ENCODE peak calls at places on chromosomes 6 and 20, in nine cellular contexts. U is tibial artery, O is gastrocnemius medialis, K is left lung, F is choroid plexus epithelial cell, B is left ventricle myocardium inferior, G is foreskin fibroblast, S is IMR-90, N is cardiac fibroblast. E is an unnamed sample.

GRCh38 chr6:57068066-57068465 is 21.6 kb downstream of the KIAA1586 start:
- DNase-seq in U (no peak), O (no peak), K (no peak), F (peak), B (no peak), G (no peak), S (peak), N (peak), E (no peak)

GRCh38 chr6:4584801-4585200 is 191.4 kb upstream of the CDYL start:
- DNase-seq in U (no peak), O (no peak), K (no peak), F (no peak), B (no peak), G (no peak), S (no peak), N (no peak), E (no peak)

GRCh38 chr6:42563697-42564495 is at the start of gene UBR2:
- DNase-seq in U (peak), O (peak), K (peak), F (peak), B (peak), G (peak), S (peak), N (peak), E (peak)

GRCh38 chr6:143441680-143442359 is 8.7 kb downstream of the ADAT2 start:
- DNase-seq in U (no peak), O (no peak), K (no peak), F (peak), B (no peak), G (no peak), S (peak), N (peak), E (no peak)

GRCh38 chr6:71287926-71288227 is 734 bp upstream of the OGFRL1 start:
- DNase-seq in U (no peak), O (no peak), K (no peak), F (no peak), B (no peak), G (no peak), S (no peak), N (no peak), E (no peak)

GRCh38 chr6:165767228-165767627 is 104.2 kb upstream of the PDE10A start:
- DNase-seq in U (no peak), O (no peak), K (no peak), F (peak), B (no peak), G (no peak), S (no peak), N (peak), E (no peak)

GRCh38 chr6:157358287-157358686 is 22.7 kb upstream of the ZDHHC14 start:
- DNase-seq in U (no peak), O (no peak), K (no peak), F (no peak), B (no peak), G (no peak), S (no peak), N (no peak), E (no peak)

GRCh38 chr6:9482030-9482731 is 932.7 kb downstream of the TFAP2A start:
- DNase-seq in U (no peak), O (no peak), K (no peak), F (peak), B (no peak), G (peak), S (peak), N (peak), E (no peak)

GRCh38 chr6:133895573-133896343 is 6.8 kb downstream of the TCF21 start:
- DNase-seq in U (peak), O (no peak), K (peak), F (peak), B (peak), G (peak), S (no peak), N (peak), E (no peak)

GRCh38 chr20:40274912-40275654 is 414.0 kb downstream of the MAFB start:
- DNase-seq in U (no peak), O (no peak), K (no peak), F (no peak), B (no peak), G (no peak), S (no peak), N (no peak), E (no peak)

GRCh38 chr20:49445176-49445575 is 37.3 kb downstream of the KCNB1 start:
- DNase-seq in U (no peak), O (no peak), K (no peak), F (peak), B (no peak), G (no peak), S (no peak), N (peak), E (no peak)

GRCh38 chr6:14435291-14435690 is 317.7 kb downstream of the CD83 start:
- DNase-seq in U (no peak), O (no peak), K (no peak), F (no peak), B (no peak), G (no peak), S (peak), N (no peak), E (no peak)

GRCh38 chr6:113909224-113909856 is 52.2 kb downstream of the MARCKS start:
- DNase-seq in U (no peak), O (no peak), K (no peak), F (peak), B (no peak), G (peak), S (peak), N (peak), E (no peak)

GRCh38 chr6:68635706-68636513 is 828 bp downstream of the ADGRB3 start:
- DNase-seq in U (no peak), O (no peak), K (peak), F (peak), B (peak), G (peak), S (no peak), N (peak), E (peak)

GRCh38 chr6:142374090-142374783 is 72.4 kb downstream of the ADGRG6 start:
- DNase-seq in U (no peak), O (no peak), K (no peak), F (no peak), B (no peak), G (no peak), S (no peak), N (no peak), E (no peak)

GRCh38 chr6:114007451-114007953 is 36.6 kb upstream of the HDAC2 start:
- DNase-seq in U (no peak), O (no peak), K (no peak), F (no peak), B (no peak), G (no peak), S (no peak), N (no peak), E (peak)

GRCh38 chr20:57214948-57215347 is 51.5 kb downstream of the BMP7 start:
- DNase-seq in U (no peak), O (no peak), K (no peak), F (no peak), B (no peak), G (no peak), S (no peak), N (no peak), E (no peak)

GRCh38 chr6:42368156-42368555 is 83.6 kb downstream of the TRERF1 start:
- DNase-seq in U (no peak), O (no peak), K (no peak), F (no peak), B (no peak), G (no peak), S (no peak), N (no peak), E (peak)

GRCh38 chr20:50325215-50325614 is 134.6 kb downstream of the CEBPB start:
- DNase-seq in U (peak), O (peak), K (no peak), F (no peak), B (no peak), G (no peak), S (no peak), N (no peak), E (no peak)

GRCh38 chr20:63978319-63979220 is 872 bp downstream of the SAMD10 start:
- DNase-seq in U (peak), O (peak), K (peak), F (peak), B (peak), G (no peak), S (peak), N (peak), E (peak)

GRCh38 chr6:111794716-111795452 is 78.4 kb downstream of the FYN start:
- DNase-seq in U (no peak), O (no peak), K (no peak), F (no peak), B (no peak), G (no peak), S (no peak), N (no peak), E (no peak)

GRCh38 chr6:169115632-169116031 is 138.0 kb downstream of the THBS2 start:
- DNase-seq in U (no peak), O (no peak), K (no peak), F (peak), B (no peak), G (no peak), S (peak), N (peak), E (no peak)

GRCh38 chr6:111805511-111806181 is 67.6 kb downstream of the FYN start:
- DNase-seq in U (no peak), O (no peak), K (no peak), F (peak), B (no peak), G (no peak), S (peak), N (peak), E (peak)

GRCh38 chr20:43744966-43745733 is 18.3 kb upstream of the GTSF1L start:
- DNase-seq in U (no peak), O (no peak), K (no peak), F (no peak), B (no peak), G (no peak), S (no peak), N (no peak), E (no peak)

GRCh38 chr6:44272999-44273566 is 2.8 kb downstream of the TMEM151B start:
- DNase-seq in U (no peak), O (no peak), K (no peak), F (no peak), B (no peak), G (no peak), S (no peak), N (no peak), E (no peak)

GRCh38 chr6:1381397-1382330 is 7.7 kb upstream of the FOXF2 start:
- DNase-seq in U (no peak), O (no peak), K (peak), F (no peak), B (no peak), G (no peak), S (no peak), N (peak), E (peak)

GRCh38 chr6:157486632-157487031 is 105.6 kb downstream of the ZDHHC14 start:
- DNase-seq in U (no peak), O (no peak), K (no peak), F (no peak), B (no peak), G (no peak), S (no peak), N (no peak), E (no peak)

GRCh38 chr6:15570171-15570570 is 92.7 kb downstream of the DTNBP1 start:
- DNase-seq in U (no peak), O (no peak), K (no peak), F (no peak), B (no peak), G (no peak), S (no peak), N (no peak), E (no peak)

GRCh38 chr6:123965894-123966293 is 162.2 kb downstream of the NKAIN2 start:
- DNase-seq in U (no peak), O (no peak), K (no peak), F (peak), B (no peak), G (no peak), S (peak), N (peak), E (no peak)

GRCh38 chr20:46017272-46017671 is 8.6 kb downstream of the MMP9 start:
- DNase-seq in U (no peak), O (no peak), K (no peak), F (no peak), B (no peak), G (no peak), S (no peak), N (no peak), E (no peak)

GRCh38 chr6:51959744-51960383 is 127.5 kb downstream of the PKHD1 start:
- DNase-seq in U (peak), O (peak), K (peak), F (peak), B (peak), G (peak), S (peak), N (peak), E (peak)

GRCh38 chr6:89999154-89999553 is 104.9 kb downstream of the GJA10 start:
- DNase-seq in U (no peak), O (no peak), K (no peak), F (no peak), B (peak), G (no peak), S (peak), N (peak), E (no peak)

GRCh38 chr6:155327326-155328073 is 13.2 kb upstream of the TFB1M start:
- DNase-seq in U (peak), O (no peak), K (no peak), F (peak), B (no peak), G (peak), S (peak), N (peak), E (no peak)

GRCh38 chr6:19415605-19416326 is 421.4 kb upstream of the ID4 start:
- DNase-seq in U (no peak), O (no peak), K (no peak), F (peak), B (no peak), G (peak), S (peak), N (peak), E (no peak)

GRCh38 chr20:7836076-7836475 is 104.2 kb downstream of the HAO1 start:
- DNase-seq in U (no peak), O (no peak), K (no peak), F (no peak), B (no peak), G (peak), S (no peak), N (no peak), E (no peak)

GRCh38 chr6:136701011-136701410 is 91.3 kb downstream of the MAP3K5 start:
- DNase-seq in U (no peak), O (no peak), K (no peak), F (no peak), B (no peak), G (no peak), S (no peak), N (no peak), E (no peak)

GRCh38 chr6:116779569-116780164 is 14.1 kb upstream of the FAM162B start:
- DNase-seq in U (no peak), O (no peak), K (no peak), F (peak), B (no peak), G (no peak), S (peak), N (peak), E (no peak)

GRCh38 chr6:31888281-31889258 is 8.9 kb downstream of the EHMT2 start:
- DNase-seq in U (no peak), O (no peak), K (peak), F (no peak), B (peak), G (no peak), S (no peak), N (peak), E (no peak)

GRCh38 chr20:57049298-57049697 is 217.1 kb downstream of the BMP7 start:
- DNase-seq in U (no peak), O (no peak), K (no peak), F (no peak), B (no peak), G (no peak), S (no peak), N (no peak), E (no peak)

GRCh38 chr6:26126394-26127221 is 39.4 kb downstream of the HFE start:
- DNase-seq in U (no peak), O (no peak), K (no peak), F (peak), B (no peak), G (no peak), S (peak), N (no peak), E (no peak)

GRCh38 chr6:26131618-26132017 is 44.4 kb downstream of the HFE start:
- DNase-seq in U (no peak), O (no peak), K (no peak), F (no peak), B (no peak), G (no peak), S (no peak), N (no peak), E (no peak)

GRCh38 chr6:26130581-26131247 is 43.5 kb downstream of the HFE start:
- DNase-seq in U (no peak), O (no peak), K (no peak), F (no peak), B (no peak), G (no peak), S (no peak), N (no peak), E (no peak)

GRCh38 chr6:26128013-26128771 is 41.0 kb downstream of the HFE start:
- DNase-seq in U (no peak), O (no peak), K (no peak), F (no peak), B (no peak), G (no peak), S (no peak), N (no peak), E (no peak)

DNA sequence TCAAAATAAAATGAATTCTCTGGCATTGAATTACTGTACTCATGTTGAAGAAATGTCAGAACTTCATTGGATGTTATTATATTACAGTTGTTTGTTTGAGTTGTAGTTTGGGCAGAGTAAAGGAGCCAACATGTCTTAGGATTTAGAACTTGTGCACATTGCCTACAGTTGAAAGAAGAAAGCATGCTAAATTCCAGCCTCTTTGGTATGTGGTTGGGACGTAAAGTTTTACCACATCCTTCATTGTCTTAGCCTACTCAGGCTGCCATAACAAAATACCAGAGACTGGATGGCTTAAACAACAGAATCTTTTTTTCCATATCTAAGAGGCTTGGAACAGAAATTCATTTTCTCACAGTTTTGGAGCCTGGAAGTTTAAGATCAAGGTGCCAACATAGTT is 42.4 kb downstream of the HFE start:
- DNase-seq in U (no peak), O (no peak), K (no peak), F (no peak), B (no peak), G (no peak), S (peak), N (no peak), E (no peak)
- H3K4me3 ChIP-seq in U (no peak), O (no peak), K (no peak), F (no peak), B (no peak), G (no peak), S (no peak), N (no peak), E (no peak)

GRCh38 chr20:37454636-37455035 is 66.4 kb upstream of the NNAT start:
- DNase-seq in U (no peak), O (no peak), K (no peak), F (no peak), B (no peak), G (no peak), S (no peak), N (no peak), E (no peak)
- TF ChIP-seq CTCF in U (no peak), O (no peak), K (no peak), F (no peak), B (no peak), G (no peak), S (no peak), N (no peak), E (no peak)

DNA sequence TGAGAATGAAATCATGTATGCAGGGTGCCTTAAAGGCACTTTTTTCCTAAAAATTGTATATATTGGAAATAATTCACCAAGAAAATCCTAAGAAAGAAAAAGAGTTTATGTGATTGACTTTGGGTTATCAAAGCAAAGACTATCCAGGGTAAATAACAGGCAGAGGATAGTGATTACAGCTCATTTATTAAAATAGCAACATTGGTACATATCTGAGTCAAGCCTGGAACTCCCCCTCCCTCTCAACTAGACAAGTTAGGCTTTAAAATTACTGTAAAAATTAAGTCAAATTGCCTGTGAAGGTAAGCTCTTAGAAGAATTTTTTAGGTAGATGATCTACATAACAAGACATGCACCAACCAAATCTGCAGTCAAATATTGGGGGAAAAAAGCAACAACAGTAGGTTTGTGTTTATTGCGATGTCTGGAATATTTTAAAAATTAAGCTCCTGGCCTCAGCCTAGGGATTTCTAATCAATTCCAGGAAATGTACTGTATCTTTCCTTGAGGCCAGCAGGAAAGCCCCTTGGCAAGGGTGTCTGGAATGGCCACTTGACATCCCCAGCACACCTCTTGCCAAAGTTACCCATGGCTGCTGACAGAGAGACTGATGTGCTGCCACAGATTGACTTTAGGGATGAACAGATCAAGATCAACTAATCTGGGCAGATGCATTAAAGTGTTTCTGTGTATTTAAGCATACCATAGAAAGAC is 31.2 kb upstream of the HBS1L start:
- DNase-seq in U (no peak), O (no peak), K (no peak), F (no peak), B (no peak), G (no peak), S (no peak), N (no peak), E (peak)
- H3K4me3 ChIP-seq in U (no peak), O (no peak), K (no peak), F (no peak), B (no peak), G (no peak), S (peak), N (no peak), E (peak)

DNA sequence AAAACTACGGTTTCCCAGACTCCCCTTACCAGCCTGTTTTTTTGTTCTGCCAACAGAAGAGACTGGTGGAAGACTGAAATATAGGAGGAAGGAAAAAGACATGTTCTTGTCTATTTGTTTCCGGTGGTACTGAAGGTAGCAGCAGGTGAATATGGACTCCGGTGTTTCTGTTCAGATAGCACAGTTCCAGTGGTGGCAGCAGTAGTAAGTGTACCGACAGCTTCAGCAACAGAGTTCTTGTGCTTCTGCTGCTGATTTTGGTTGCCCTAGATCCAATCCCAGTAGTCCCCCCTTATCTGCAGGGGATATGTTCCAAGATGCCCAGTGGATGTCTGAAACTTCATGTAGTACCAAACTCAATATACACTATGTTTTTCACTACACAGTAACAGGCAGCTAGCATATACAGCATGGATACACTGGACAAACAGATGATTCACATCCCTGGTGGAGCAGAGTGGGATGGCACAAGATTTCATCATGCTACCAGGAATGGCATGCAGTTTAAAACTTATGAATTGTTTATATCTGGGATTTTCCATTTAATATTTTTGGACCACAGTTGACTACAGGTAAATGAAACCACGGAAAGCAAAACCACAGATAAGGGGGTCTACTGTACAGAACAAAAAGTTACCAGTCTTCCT is 301.8 kb downstream of the BTBD9 start:
- DNase-seq in U (no peak), O (no peak), K (no peak), F (peak), B (no peak), G (peak), S (peak), N (peak), E (no peak)
- TF ChIP-seq CTCF in U (no peak), O (no peak), K (peak), F (peak), B (no peak), G (peak), S (peak), N (peak), E (no peak)

DNA sequence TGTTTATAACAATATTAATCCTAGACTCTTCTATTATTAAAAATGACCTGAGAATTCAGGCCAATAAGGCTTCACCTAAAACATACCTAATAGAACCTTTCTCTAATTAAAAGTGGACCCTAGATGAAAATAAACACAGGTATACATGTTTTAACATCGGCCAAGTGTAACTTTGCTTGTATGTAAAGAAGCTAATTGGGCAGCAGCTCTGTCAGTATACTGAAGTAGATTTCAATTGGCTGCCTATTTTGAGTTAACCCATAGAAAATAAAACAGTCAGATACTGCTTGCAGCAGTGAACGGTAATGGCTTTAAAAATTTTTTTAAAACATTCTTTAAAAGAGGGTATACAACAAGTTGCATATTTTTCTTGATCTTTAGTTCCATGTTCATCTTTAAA is 67.3 kb downstream of the PDSS2 start:
- DNase-seq in U (no peak), O (no peak), K (no peak), F (no peak), B (no peak), G (no peak), S (no peak), N (no peak), E (no peak)
- H3K4me3 ChIP-seq in U (no peak), O (no peak), K (no peak), F (no peak), B (no peak), G (no peak), S (no peak), N (no peak), E (no peak)

E was measured in GM06990.